ENCODE peak calls at places on chromosomes 5 and 9, in six cellular contexts. A, X, C, O, M and E are unnamed samples.
A peak's percentile ranks its signal among the peaks of the same experiment; 100 is the strongest.

GRCh38 chr5:163401271-163401670 is 36.1 kb upstream of the CCNG1 start:
- DNase-seq in C (no peak), O (no peak), M (no peak), X (no peak), A (no peak), E (no peak)

GRCh38 chr5:69414885-69415583 is at the start of gene MARVELD2:
- DNase-seq in O (peak; percentile 97), X (peak; percentile 94), M (peak; percentile 80), A (no peak), C (peak; percentile 60), E (peak; percentile 38)

GRCh38 chr9:20566401-20566800 is 55.9 kb downstream of the MLLT3 start:
- DNase-seq in M (no peak), C (no peak), X (no peak), A (no peak), O (no peak), E (no peak)

GRCh38 chr9:131707677-131708612 is 31.9 kb downstream of the RAPGEF1 start:
- DNase-seq in M (no peak), A (no peak), X (no peak), O (no peak), C (peak; percentile 83), E (no peak)

GRCh38 chr9:129995409-129996160 is 47.4 kb downstream of the FNBP1 start:
- DNase-seq in O (no peak), M (no peak), C (peak; percentile 32), X (no peak), A (no peak), E (no peak)

GRCh38 chr5:172782169-172783039 is 11.4 kb upstream of the DUSP1 start:
- DNase-seq in C (peak; percentile 34), O (no peak), X (no peak), M (no peak), A (no peak), E (no peak)

GRCh38 chr5:125376059-125376641 is 629.7 kb upstream of the ZNF608 start:
- DNase-seq in M (no peak), C (peak; percentile 25), X (no peak), O (no peak), A (no peak), E (no peak)

GRCh38 chr5:172497591-172498255 is 43.4 kb upstream of the SH3PXD2B start:
- DNase-seq in M (peak; percentile 1), O (no peak), X (peak; percentile 10), C (no peak), A (no peak), E (no peak)

GRCh38 chr9:71909887-71910601 is 949 bp downstream of the ABHD17B start:
- DNase-seq in C (peak; percentile 28), O (peak; percentile 80), M (peak; percentile 44), X (peak; percentile 56), A (no peak), E (peak; percentile 16)

GRCh38 chr5:116666901-116667300 is 92.3 kb upstream of the SEMA6A start:
- DNase-seq in X (no peak), O (no peak), M (no peak), C (no peak), A (no peak), E (no peak)

GRCh38 chr5:149345892-149346222 is 558 bp downstream of the GRPEL2 start:
- DNase-seq in A (no peak), X (no peak), C (peak; percentile 56), M (no peak), O (peak; percentile 65), E (no peak)

GRCh38 chr5:163642904-163643303 is 137.5 kb downstream of the MAT2B start:
- DNase-seq in A (no peak), X (no peak), M (no peak), O (no peak), C (no peak), E (no peak)

GRCh38 chr5:86880785-86881492 is 263.2 kb downstream of the COX7C start:
- DNase-seq in O (peak; percentile 23), A (peak; percentile 0), M (peak; percentile 28), C (peak; percentile 83), X (peak; percentile 89), E (no peak)

GRCh38 chr9:107016383-107016782 is 153.4 kb downstream of the ZNF462 start:
- DNase-seq in A (no peak), X (no peak), M (no peak), C (no peak), O (no peak), E (no peak)

GRCh38 chr9:38092200-38092524 is 23.1 kb upstream of the SHB start:
- DNase-seq in C (no peak), M (no peak), O (no peak), A (no peak), X (no peak), E (no peak)

GRCh38 chr5:3590253-3590966 is 5.2 kb upstream of the IRX1 start:
- DNase-seq in M (no peak), X (peak; percentile 48), A (no peak), O (peak; percentile 76), C (no peak), E (no peak)

GRCh38 chr5:10194083-10194482 is 55.6 kb downstream of the ATPSCKMT start:
- DNase-seq in M (no peak), A (no peak), C (no peak), X (no peak), O (no peak), E (no peak)

GRCh38 chr9:120783611-120784047 is 9.6 kb downstream of the FBXW2 start:
- DNase-seq in A (no peak), O (no peak), X (no peak), M (no peak), C (peak; percentile 45), E (no peak)

GRCh38 chr5:173591300-173591622 is 25.2 kb downstream of the BOD1 start:
- DNase-seq in M (no peak), C (no peak), X (no peak), A (no peak), O (no peak), E (no peak)

GRCh38 chr9:69131682-69132081 is 42.4 kb upstream of the TJP2 start:
- DNase-seq in X (peak; percentile 10), M (no peak), C (peak; percentile 98), O (no peak), A (no peak), E (no peak)

GRCh38 chr5:6818594-6819512 is 105.6 kb downstream of the TENT4A start:
- DNase-seq in C (no peak), O (no peak), M (no peak), A (no peak), X (no peak), E (no peak)

GRCh38 chr9:129052592-129052991 is 16.2 kb downstream of the MIGA2 start:
- DNase-seq in O (peak; percentile 20), X (no peak), M (no peak), C (no peak), A (no peak), E (no peak)

GRCh38 chr9:73685786-73686185 is 534.1 kb downstream of the ANXA1 start:
- DNase-seq in M (no peak), O (no peak), C (no peak), X (no peak), A (no peak), E (no peak)

GRCh38 chr9:14351206-14351605 is 37.3 kb upstream of the NFIB start:
- DNase-seq in A (no peak), M (peak; percentile 15), C (no peak), O (peak; percentile 34), X (no peak), E (no peak)

GRCh38 chr5:7096294-7096693 is 299.6 kb upstream of the ADCY2 start:
- DNase-seq in A (no peak), O (no peak), C (no peak), M (no peak), X (no peak), E (no peak)

GRCh38 chr9:98627291-98627690 is 81.4 kb downstream of the GABBR2 start:
- DNase-seq in O (no peak), M (no peak), A (no peak), C (peak; percentile 16), X (no peak), E (no peak)

GRCh38 chr5:14165375-14166091 is 22.4 kb downstream of the TRIO start:
- DNase-seq in X (no peak), A (no peak), C (peak; percentile 61), O (no peak), M (no peak), E (no peak)

GRCh38 chr9:31776471-31776870 is 608.0 kb upstream of the ACO1 start:
- DNase-seq in A (no peak), M (no peak), O (no peak), C (no peak), X (no peak), E (no peak)

GRCh38 chr5:159345336-159345735 is 15.0 kb upstream of the IL12B start:
- DNase-seq in O (no peak), A (no peak), M (no peak), X (no peak), C (no peak), E (no peak)